ENCODE peak calls at places on chromosomes 12 and 14, in nine cellular contexts. One of them, this sample, is unnamed.

GRCh38 chr14:54048736-54049135 is 92.1 kb upstream of the BMP4 start:
- DNase-seq in cardiac fibroblast: no peak
- DNase-seq in AG04449: no peak
- DNase-seq in Panc1: no peak
- DNase-seq in AG04450: no peak
- DNase-seq in tibial artery: no peak
- DNase-seq in ovary: no peak
- DNase-seq in pancreas: no peak
- DNase-seq in colonic mucosa: no peak
- DNase-seq in this sample: no peak

GRCh38 chr12:4421590-4422031 is 24.0 kb downstream of the FGF6 start:
- DNase-seq in cardiac fibroblast: peak
- DNase-seq in ovary: no peak
- DNase-seq in colonic mucosa: no peak
- DNase-seq in AG04449: no peak
- DNase-seq in AG04450: no peak
- DNase-seq in tibial artery: no peak
- DNase-seq in Panc1: peak
- DNase-seq in pancreas: no peak
- DNase-seq in this sample: no peak

GRCh38 chr14:50792058-50792477 is 38.9 kb downstream of the NIN start:
- DNase-seq in colonic mucosa: no peak
- DNase-seq in Panc1: no peak
- DNase-seq in tibial artery: no peak
- DNase-seq in cardiac fibroblast: no peak
- DNase-seq in AG04450: no peak
- DNase-seq in AG04449: no peak
- DNase-seq in pancreas: no peak
- DNase-seq in ovary: no peak
- DNase-seq in this sample: no peak

GRCh38 chr12:65100140-65100539 is 21.0 kb downstream of the WIF1 start:
- DNase-seq in colonic mucosa: no peak
- DNase-seq in tibial artery: no peak
- DNase-seq in Panc1: no peak
- DNase-seq in AG04449: no peak
- DNase-seq in cardiac fibroblast: peak
- DNase-seq in AG04450: no peak
- DNase-seq in ovary: no peak
- DNase-seq in pancreas: no peak
- DNase-seq in this sample: no peak

GRCh38 chr14:45526715-45527549 is 273.9 kb upstream of the MIS18BP1 start:
- DNase-seq in AG04449: no peak
- DNase-seq in ovary: no peak
- DNase-seq in cardiac fibroblast: peak
- DNase-seq in Panc1: no peak
- DNase-seq in pancreas: peak
- DNase-seq in tibial artery: no peak
- DNase-seq in AG04450: no peak
- DNase-seq in colonic mucosa: peak
- DNase-seq in this sample: peak

GRCh38 chr14:21267886-21268611 is 1.2 kb downstream of the HNRNPC start:
- DNase-seq in tibial artery: no peak
- DNase-seq in AG04449: no peak
- DNase-seq in pancreas: no peak
- DNase-seq in cardiac fibroblast: peak
- DNase-seq in Panc1: no peak
- DNase-seq in ovary: no peak
- DNase-seq in AG04450: no peak
- DNase-seq in colonic mucosa: no peak
- DNase-seq in this sample: no peak

GRCh38 chr14:94638961-94639817 is 27.0 kb downstream of the SERPINA3 start:
- DNase-seq in ovary: no peak
- DNase-seq in cardiac fibroblast: no peak
- DNase-seq in tibial artery: no peak
- DNase-seq in AG04450: no peak
- DNase-seq in Panc1: no peak
- DNase-seq in colonic mucosa: no peak
- DNase-seq in AG04449: no peak
- DNase-seq in pancreas: no peak
- DNase-seq in this sample: no peak

GRCh38 chr12:101076940-101077351 is 133.1 kb downstream of the SLC5A8 start:
- DNase-seq in pancreas: no peak
- DNase-seq in cardiac fibroblast: peak
- DNase-seq in Panc1: no peak
- DNase-seq in tibial artery: no peak
- DNase-seq in AG04450: no peak
- DNase-seq in colonic mucosa: no peak
- DNase-seq in ovary: no peak
- DNase-seq in AG04449: peak
- DNase-seq in this sample: peak

GRCh38 chr12:84912191-84913142 is at the start of gene SLC6A15:
- DNase-seq in Panc1: no peak
- DNase-seq in cardiac fibroblast: peak
- DNase-seq in tibial artery: peak
- DNase-seq in ovary: peak
- DNase-seq in pancreas: peak
- DNase-seq in colonic mucosa: no peak
- DNase-seq in AG04450: no peak
- DNase-seq in AG04449: no peak
- DNase-seq in this sample: peak

GRCh38 chr14:73273799-73274198 is 36.5 kb downstream of the PAPLN start:
- DNase-seq in Panc1: no peak
- DNase-seq in tibial artery: no peak
- DNase-seq in AG04450: no peak
- DNase-seq in cardiac fibroblast: no peak
- DNase-seq in pancreas: no peak
- DNase-seq in ovary: no peak
- DNase-seq in colonic mucosa: no peak
- DNase-seq in AG04449: no peak
- DNase-seq in this sample: no peak

GRCh38 chr12:19131020-19131431 is 1.5 kb downstream of the PLEKHA5 start:
- DNase-seq in AG04449: no peak
- DNase-seq in tibial artery: no peak
- DNase-seq in ovary: no peak
- DNase-seq in AG04450: peak
- DNase-seq in pancreas: peak
- DNase-seq in Panc1: no peak
- DNase-seq in colonic mucosa: peak
- DNase-seq in cardiac fibroblast: peak
- DNase-seq in this sample: no peak

GRCh38 chr14:95958105-95958504 is 81.1 kb upstream of the C14orf132 start:
- DNase-seq in cardiac fibroblast: no peak
- DNase-seq in pancreas: no peak
- DNase-seq in ovary: no peak
- DNase-seq in AG04449: no peak
- DNase-seq in tibial artery: no peak
- DNase-seq in Panc1: no peak
- DNase-seq in colonic mucosa: no peak
- DNase-seq in AG04450: no peak
- DNase-seq in this sample: no peak

GRCh38 chr12:10395390-10395998 is 5.7 kb upstream of the KLRK1 start:
- DNase-seq in Panc1: peak
- DNase-seq in AG04449: no peak
- DNase-seq in pancreas: no peak
- DNase-seq in colonic mucosa: peak
- DNase-seq in cardiac fibroblast: peak
- DNase-seq in ovary: peak
- DNase-seq in AG04450: peak
- DNase-seq in tibial artery: no peak
- DNase-seq in this sample: peak

GRCh38 chr12:46222642-46223041 is 46.2 kb downstream of the SLC38A1 start:
- DNase-seq in pancreas: no peak
- DNase-seq in AG04450: no peak
- DNase-seq in colonic mucosa: no peak
- DNase-seq in tibial artery: no peak
- DNase-seq in Panc1: no peak
- DNase-seq in ovary: no peak
- DNase-seq in AG04449: no peak
- DNase-seq in cardiac fibroblast: no peak
- DNase-seq in this sample: no peak

GRCh38 chr14:100858838-100859220 is 32.9 kb downstream of the MEG3 start:
- DNase-seq in pancreas: no peak
- DNase-seq in colonic mucosa: no peak
- DNase-seq in AG04450: no peak
- DNase-seq in AG04449: no peak
- DNase-seq in cardiac fibroblast: no peak
- DNase-seq in tibial artery: no peak
- DNase-seq in ovary: no peak
- DNase-seq in Panc1: no peak
- DNase-seq in this sample: no peak

GRCh38 chr12:89977356-89978185 is 268.9 kb upstream of the ATP2B1 start:
- DNase-seq in Panc1: no peak
- DNase-seq in colonic mucosa: no peak
- DNase-seq in ovary: no peak
- DNase-seq in pancreas: no peak
- DNase-seq in tibial artery: no peak
- DNase-seq in AG04450: no peak
- DNase-seq in AG04449: no peak
- DNase-seq in cardiac fibroblast: no peak
- DNase-seq in this sample: no peak

GRCh38 chr12:13631873-13632272 is 349.5 kb downstream of the GRIN2B start:
- DNase-seq in AG04449: no peak
- DNase-seq in AG04450: no peak
- DNase-seq in Panc1: no peak
- DNase-seq in ovary: no peak
- DNase-seq in colonic mucosa: no peak
- DNase-seq in cardiac fibroblast: no peak
- DNase-seq in tibial artery: no peak
- DNase-seq in pancreas: no peak
- DNase-seq in this sample: no peak

GRCh38 chr12:15131462-15131861 is 89.8 kb downstream of the RERG start:
- DNase-seq in cardiac fibroblast: peak
- DNase-seq in tibial artery: no peak
- DNase-seq in ovary: no peak
- DNase-seq in pancreas: no peak
- DNase-seq in AG04449: no peak
- DNase-seq in AG04450: no peak
- DNase-seq in Panc1: no peak
- DNase-seq in colonic mucosa: no peak
- DNase-seq in this sample: peak

GRCh38 chr14:55138091-55138490 is 9.0 kb downstream of the LGALS3 start:
- DNase-seq in Panc1: no peak
- DNase-seq in cardiac fibroblast: no peak
- DNase-seq in pancreas: no peak
- DNase-seq in ovary: no peak
- DNase-seq in colonic mucosa: no peak
- DNase-seq in tibial artery: no peak
- DNase-seq in AG04450: no peak
- DNase-seq in AG04449: no peak
- DNase-seq in this sample: no peak

DNA sequence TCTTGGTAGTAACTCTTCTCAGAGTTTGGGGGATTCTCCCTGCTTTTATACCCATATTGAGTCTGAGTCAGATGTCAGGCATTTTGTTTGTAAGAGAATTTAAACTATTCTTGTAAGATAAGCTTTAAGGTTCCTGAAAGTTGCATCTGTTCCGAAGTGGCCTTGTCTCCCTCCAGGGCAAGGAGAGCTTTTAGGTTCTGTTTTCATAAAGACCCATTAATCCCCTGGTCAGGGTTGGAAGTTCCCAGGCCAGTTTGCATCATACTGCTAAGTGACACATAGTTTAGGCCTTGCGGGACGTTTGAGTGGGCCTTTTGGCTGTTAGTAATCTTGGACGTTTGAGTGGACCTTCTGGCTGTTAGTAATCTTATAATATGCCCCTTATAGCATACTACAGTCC is 396.7 kb downstream of the NPAS3 start:
- DNase-seq in AG04450: no peak
- DNase-seq in tibial artery: no peak
- DNase-seq in ovary: no peak
- DNase-seq in AG04449: no peak
- DNase-seq in cardiac fibroblast: peak
- DNase-seq in colonic mucosa: no peak
- DNase-seq in Panc1: no peak
- DNase-seq in pancreas: no peak
- DNase-seq in this sample: no peak
- H3K4me3 ChIP-seq in AG04450: no peak
- H3K4me3 ChIP-seq in tibial artery: no peak
- H3K4me3 ChIP-seq in ovary: no peak
- H3K4me3 ChIP-seq in AG04449: no peak
- H3K4me3 ChIP-seq in cardiac fibroblast: no peak
- H3K4me3 ChIP-seq in colonic mucosa: no peak
- H3K4me3 ChIP-seq in Panc1: no peak
- H3K4me3 ChIP-seq in pancreas: no peak
- H3K4me3 ChIP-seq in this sample: no peak

GRCh38 chr14:28142400-28143015 is 624.1 kb upstream of the FOXG1 start:
- DNase-seq in Panc1: no peak
- DNase-seq in AG04449: no peak
- DNase-seq in tibial artery: no peak
- DNase-seq in colonic mucosa: no peak
- DNase-seq in pancreas: no peak
- DNase-seq in AG04450: no peak
- DNase-seq in cardiac fibroblast: peak
- DNase-seq in ovary: no peak
- DNase-seq in this sample: no peak
- TF ChIP-seq CTCF in Panc1: peak
- TF ChIP-seq CTCF in AG04449: no peak
- TF ChIP-seq CTCF in tibial artery: no peak
- TF ChIP-seq CTCF in colonic mucosa: no peak
- TF ChIP-seq CTCF in pancreas: no peak
- TF ChIP-seq CTCF in AG04450: no peak
- TF ChIP-seq CTCF in cardiac fibroblast: peak
- TF ChIP-seq CTCF in ovary: no peak
- TF ChIP-seq CTCF in this sample: no peak

DNA sequence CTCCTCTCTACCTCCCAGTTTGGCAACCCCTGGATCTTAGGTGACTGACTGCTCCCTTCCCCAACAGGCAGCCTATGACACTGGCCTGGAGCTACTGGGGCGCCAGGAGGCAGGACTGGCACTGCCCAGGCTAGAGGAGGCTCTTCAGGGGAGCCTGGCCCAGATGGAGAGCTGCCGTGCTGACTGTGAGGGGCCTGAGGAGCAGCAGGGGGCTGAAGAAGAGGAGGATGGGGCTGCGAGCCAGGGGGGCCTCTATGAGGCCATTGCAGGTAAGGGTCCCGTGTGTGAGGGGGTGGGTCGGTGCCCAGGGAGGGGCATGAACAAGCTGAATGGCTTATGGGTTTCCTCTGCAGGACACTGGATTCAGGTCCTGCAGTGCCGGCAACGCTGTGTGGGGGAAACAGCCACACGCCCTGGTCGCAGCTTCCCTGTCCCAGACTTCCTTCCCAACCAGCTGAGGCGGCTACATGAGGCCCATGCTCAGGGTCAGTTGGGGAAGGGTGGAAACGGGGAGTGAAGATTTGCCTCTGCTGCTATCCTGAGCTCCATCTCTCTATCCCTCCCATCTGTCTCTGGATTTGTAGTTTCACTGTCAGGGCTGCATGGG is 2.2 kb downstream of the P3H3 start:
- DNase-seq in colonic mucosa: no peak
- DNase-seq in tibial artery: no peak
- DNase-seq in AG04450: no peak
- DNase-seq in pancreas: no peak
- DNase-seq in AG04449: no peak
- DNase-seq in Panc1: no peak
- DNase-seq in ovary: no peak
- DNase-seq in cardiac fibroblast: no peak
- DNase-seq in this sample: no peak
- H3K4me3 ChIP-seq in colonic mucosa: no peak
- H3K4me3 ChIP-seq in tibial artery: no peak
- H3K4me3 ChIP-seq in AG04450: peak
- H3K4me3 ChIP-seq in pancreas: no peak
- H3K4me3 ChIP-seq in AG04449: peak
- H3K4me3 ChIP-seq in Panc1: no peak
- H3K4me3 ChIP-seq in ovary: no peak
- H3K4me3 ChIP-seq in cardiac fibroblast: no peak
- H3K4me3 ChIP-seq in this sample: peak

GRCh38 chr14:34629657-34630529 is at the start of gene SNX6:
- DNase-seq in colonic mucosa: peak
- DNase-seq in tibial artery: peak
- DNase-seq in Panc1: no peak
- DNase-seq in ovary: peak
- DNase-seq in AG04449: no peak
- DNase-seq in AG04450: no peak
- DNase-seq in cardiac fibroblast: peak
- DNase-seq in pancreas: peak
- DNase-seq in this sample: no peak
- TF ChIP-seq CTCF in colonic mucosa: no peak
- TF ChIP-seq CTCF in tibial artery: no peak
- TF ChIP-seq CTCF in Panc1: no peak
- TF ChIP-seq CTCF in ovary: no peak
- TF ChIP-seq CTCF in AG04449: no peak
- TF ChIP-seq CTCF in AG04450: no peak
- TF ChIP-seq CTCF in cardiac fibroblast: no peak
- TF ChIP-seq CTCF in pancreas: no peak
- TF ChIP-seq CTCF in this sample: no peak